ENCODE peak calls at places on chromosomes 2 and 18, in eight cellular contexts. I is NCI-H2029, B is HT-29, W is lower leg skin, C is astrocyte, S is neural crest cell, D is T follicular helper cell, Y is fibroblast of lung. L is an unnamed sample.

GRCh38 chr2:128219891-128220290 is 98.8 kb downstream of the HS6ST1 start:
- DNase-seq in I (no peak), B (no peak), W (no peak), C (no peak), S (no peak), D (no peak), Y (no peak), L (no peak)

GRCh38 chr2:168494190-168494711 is 38.2 kb downstream of the CERS6 start:
- DNase-seq in I (no peak), B (peak; percentile 48), W (no peak), C (no peak), S (peak; percentile 19), D (no peak), Y (peak; percentile 17), L (no peak)

GRCh38 chr2:226792155-226792871 is 7.3 kb downstream of the IRS1 start:
- DNase-seq in I (no peak), B (peak; percentile 61), W (no peak), C (no peak), S (no peak), D (no peak), Y (peak; percentile 25), L (no peak)

GRCh38 chr2:26670171-26670570 is 22.4 kb upstream of the KCNK3 start:
- DNase-seq in I (no peak), B (no peak), W (no peak), C (peak; percentile 50), S (no peak), D (no peak), Y (peak; percentile 65), L (no peak)

GRCh38 chr2:16181741-16182090 is 241.4 kb downstream of the MYCN start:
- DNase-seq in I (no peak), B (no peak), W (no peak), C (no peak), S (no peak), D (no peak), Y (no peak), L (no peak)

GRCh38 chr18:23226386-23226785 is 91.1 kb downstream of the CABLES1 start:
- DNase-seq in I (no peak), B (no peak), W (no peak), C (peak; percentile 63), S (no peak), D (no peak), Y (peak; percentile 73), L (no peak)

GRCh38 chr2:26724004-26724750 is 31.7 kb downstream of the KCNK3 start:
- DNase-seq in I (no peak), B (peak; percentile 24), W (no peak), C (peak; percentile 78), S (no peak), D (no peak), Y (peak; percentile 83), L (no peak)

GRCh38 chr2:127421871-127422618 is 3.8 kb downstream of the PROC start:
- DNase-seq in I (no peak), B (no peak), W (no peak), C (no peak), S (no peak), D (no peak), Y (no peak), L (no peak)

GRCh38 chr2:44766220-44766619 is 175.3 kb upstream of the SIX3 start:
- DNase-seq in I (no peak), B (no peak), W (no peak), C (no peak), S (no peak), D (no peak), Y (no peak), L (no peak)

GRCh38 chr18:61546598-61546997 is 213.4 kb downstream of the CDH20 start:
- DNase-seq in I (no peak), B (no peak), W (no peak), C (peak; percentile 57), S (no peak), D (no peak), Y (peak; percentile 67), L (no peak)

GRCh38 chr2:88903744-88904353 is 212.4 kb downstream of the RPIA start:
- DNase-seq in I (no peak), B (peak; percentile 64), W (no peak), C (no peak), S (no peak), D (no peak), Y (peak; percentile 3), L (no peak)

GRCh38 chr2:35365859-35366258 is 989.7 kb upstream of the CRIM1 start:
- DNase-seq in I (no peak), B (peak; percentile 33), W (no peak), C (no peak), S (no peak), D (no peak), Y (peak; percentile 2), L (no peak)

GRCh38 chr18:40926679-40927078 is 1028.4 kb upstream of the PIK3C3 start:
- DNase-seq in I (no peak), B (no peak), W (no peak), C (peak; percentile 28), S (no peak), D (no peak), Y (peak; percentile 39), L (no peak)

GRCh38 chr2:214529514-214529913 is 118.7 kb downstream of the VWC2L start:
- DNase-seq in I (no peak), B (no peak), W (no peak), C (no peak), S (no peak), D (no peak), Y (no peak), L (no peak)

GRCh38 chr2:28161466-28161865 is 231.2 kb upstream of the FOSL2 start:
- DNase-seq in I (no peak), B (no peak), W (no peak), C (peak; percentile 41), S (no peak), D (no peak), Y (peak; percentile 52), L (no peak)

GRCh38 chr2:32009479-32010256 is 1.1 kb downstream of the MEMO1 start:
- DNase-seq in I (peak; percentile 5), B (peak; percentile 38), W (no peak), C (no peak), S (peak; percentile 28), D (peak; percentile 22), Y (peak; percentile 32), L (peak; percentile 26)

GRCh38 chr18:27787543-27787942 is 389.4 kb downstream of the CDH2 start:
- DNase-seq in I (no peak), B (no peak), W (no peak), C (no peak), S (no peak), D (no peak), Y (no peak), L (no peak)

GRCh38 chr2:202703091-202703490 is 68.3 kb downstream of the FAM117B start:
- DNase-seq in I (no peak), B (no peak), W (no peak), C (peak; percentile 3), S (no peak), D (no peak), Y (peak; percentile 15), L (no peak)

GRCh38 chr2:32882911-32883810 is 63.6 kb upstream of the LTBP1 start:
- DNase-seq in I (no peak), B (no peak), W (no peak), C (peak; percentile 91), S (no peak), D (no peak), Y (peak; percentile 92), L (no peak)

GRCh38 chr2:234550511-234551107 is 53.7 kb upstream of the ARL4C start:
- DNase-seq in I (peak; percentile 58), B (peak; percentile 75), W (peak; percentile 66), C (peak; percentile 98), S (peak; percentile 56), D (peak; percentile 32), Y (peak; percentile 98), L (peak; percentile 55)

GRCh38 chr2:217231212-217231611 is 371.3 kb upstream of the TNP1 start:
- DNase-seq in I (no peak), B (no peak), W (no peak), C (peak; percentile 50), S (no peak), D (no peak), Y (peak; percentile 58), L (no peak)

GRCh38 chr2:196131384-196131861 is 40.0 kb downstream of the STK17B start:
- DNase-seq in I (peak; percentile 1), B (peak; percentile 93), W (peak; percentile 59), C (no peak), S (no peak), D (peak; percentile 31), Y (peak; percentile 25), L (peak; percentile 46)

GRCh38 chr18:55732227-55733106 is 144.5 kb upstream of the TCF4 start:
- DNase-seq in I (no peak), B (no peak), W (no peak), C (peak; percentile 75), S (no peak), D (no peak), Y (peak; percentile 81), L (no peak)

GRCh38 chr18:73848656-73849055 is 299.0 kb downstream of the FBXO15 start:
- DNase-seq in I (no peak), B (no peak), W (peak; percentile 61), C (peak; percentile 89), S (no peak), D (no peak), Y (peak; percentile 90), L (no peak)

GRCh38 chr2:165618806-165619205 is 149.3 kb downstream of the CSRNP3 start:
- DNase-seq in I (no peak), B (no peak), W (no peak), C (no peak), S (no peak), D (no peak), Y (no peak), L (no peak)

GRCh38 chr2:102114851-102115497 is 27.6 kb upstream of the IL1R1 start:
- DNase-seq in I (no peak), B (no peak), W (no peak), C (peak; percentile 90), S (no peak), D (no peak), Y (peak; percentile 90), L (no peak)

GRCh38 chr2:21443494-21444105 is 319.8 kb downstream of the TDRD15 start:
- DNase-seq in I (no peak), B (no peak), W (no peak), C (no peak), S (no peak), D (no peak), Y (peak; percentile 11), L (no peak)

GRCh38 chr2:182761903-182762302 is 45.8 kb downstream of the DNAJC10 start:
- DNase-seq in I (no peak), B (no peak), W (no peak), C (peak; percentile 43), S (no peak), D (no peak), Y (peak; percentile 43), L (no peak)

GRCh38 chr2:60515751-60516226 is 37.7 kb downstream of the BCL11A start:
- DNase-seq in I (no peak), B (no peak), W (no peak), C (peak; percentile 95), S (no peak), D (no peak), Y (peak; percentile 96), L (no peak)

GRCh38 chr2:88055049-88055435 is 541 bp downstream of the KRCC1 start:
- DNase-seq in I (no peak), B (peak; percentile 49), W (no peak), C (peak; percentile 21), S (no peak), D (no peak), Y (peak; percentile 48), L (no peak)

GRCh38 chr2:241508240-241508509 is 209 bp downstream of the STK25 start:
- DNase-seq in I (no peak), B (no peak), W (no peak), C (no peak), S (no peak), D (no peak), Y (no peak), L (no peak)

GRCh38 chr2:219571311-219572236 is at the start of gene OBSL1:
- DNase-seq in I (peak; percentile 59), B (no peak), W (no peak), C (peak; percentile 67), S (peak; percentile 77), D (no peak), Y (peak; percentile 81), L (no peak)

GRCh38 chr18:3184275-3184963 is 35.3 kb downstream of the MYOM1 start:
- DNase-seq in I (no peak), B (no peak), W (no peak), C (no peak), S (no peak), D (no peak), Y (no peak), L (no peak)

L was measured in T-cell.